ENCODE peak calls at places on chromosomes 1 and 21, in four cellular contexts. X is K562, V is GM12878, Y is HepG2. C is an unnamed sample.
A peak's percentile ranks its signal among the peaks of the same experiment; 100 is the strongest.

GRCh38 chr1:27652505-27652904 is 17.5 kb upstream of the FGR start:
- DNase-seq in Y (no peak), X (no peak), V (no peak), C (no peak)

GRCh38 chr1:64884261-64885040 is 81.9 kb downstream of the JAK1 start:
- DNase-seq in V (no peak), X (peak; percentile 45), Y (no peak), C (no peak)

GRCh38 chr1:114176366-114176765 is 22.7 kb upstream of the SYT6 start:
- DNase-seq in Y (no peak), V (no peak), X (no peak), C (no peak)

GRCh38 chr1:220094016-220094911 is at the start of gene IARS2:
- DNase-seq in Y (peak; percentile 80), X (peak; percentile 98), V (peak; percentile 42), C (peak; percentile 90)

GRCh38 chr1:52916241-52916975 is 5.1 kb downstream of the ECHDC2 start:
- DNase-seq in X (no peak), V (no peak), Y (no peak), C (no peak)

GRCh38 chr1:37634554-37635308 is at the start of gene RSPO1:
- DNase-seq in V (no peak), Y (no peak), X (no peak), C (peak; percentile 34)

GRCh38 chr21:42107177-42107880 is 36.2 kb downstream of the UMODL1 start:
- DNase-seq in Y (no peak), V (no peak), X (peak; percentile 50), C (no peak)

GRCh38 chr1:902802-903201 is 20.9 kb upstream of the SAMD11 start:
- DNase-seq in V (no peak), X (no peak), Y (no peak), C (no peak)

GRCh38 chr1:63317007-63317813 is 5.2 kb upstream of the FOXD3 start:
- DNase-seq in Y (peak; percentile 41), X (peak; percentile 87), V (no peak), C (peak; percentile 96)

GRCh38 chr1:29500651-29501050 is 264.3 kb downstream of the PTPRU start:
- DNase-seq in X (no peak), Y (no peak), V (no peak), C (no peak)

GRCh38 chr1:3261969-3262579 is 192.4 kb upstream of the ARHGEF16 start:
- DNase-seq in Y (no peak), V (no peak), X (no peak), C (no peak)

GRCh38 chr1:77857557-77857956 is 30.9 kb upstream of the NEXN start:
- DNase-seq in Y (no peak), V (no peak), X (no peak), C (no peak)

GRCh38 chr1:28236656-28237331 is 870 bp downstream of the ATP5IF1 start:
- DNase-seq in X (peak; percentile 65), V (no peak), Y (no peak), C (no peak)

GRCh38 chr1:210373878-210374599 is 45.3 kb downstream of the HHAT start:
- DNase-seq in V (peak; percentile 81), Y (peak; percentile 98), X (peak; percentile 85), C (peak; percentile 93)

GRCh38 chr1:119595606-119596005 is 52.5 kb downstream of the ZNF697 start:
- DNase-seq in X (no peak), Y (no peak), V (no peak), C (no peak)

GRCh38 chr1:193042766-193043691 is 16.1 kb downstream of the UCHL5 start:
- DNase-seq in Y (no peak), X (no peak), V (no peak), C (no peak)

GRCh38 chr1:58710190-58710589 is 10.3 kb upstream of the MYSM1 start:
- DNase-seq in Y (no peak), V (no peak), X (no peak), C (no peak)

GRCh38 chr1:62144238-62144831 is 50.3 kb upstream of the L1TD1 start:
- DNase-seq in Y (peak; percentile 39), X (peak; percentile 16), V (no peak), C (peak; percentile 63)

GRCh38 chr1:230091473-230092231 is 24.6 kb downstream of the GALNT2 start:
- DNase-seq in X (no peak), Y (no peak), V (no peak), C (no peak)

GRCh38 chr1:232718928-232719927 is 86.0 kb upstream of the MAP10 start:
- DNase-seq in V (no peak), X (no peak), Y (no peak), C (no peak)

GRCh38 chr1:57485643-57486042 is 61.8 kb upstream of the DAB1 start:
- DNase-seq in X (no peak), Y (no peak), V (no peak), C (no peak)

GRCh38 chr1:20413791-20414140 is 72.2 kb downstream of the CAMK2N1 start:
- DNase-seq in Y (no peak), V (no peak), X (no peak), C (no peak)

GRCh38 chr1:55466343-55466742 is 251.2 kb upstream of the USP24 start:
- DNase-seq in X (no peak), Y (no peak), V (no peak), C (no peak)

GRCh38 chr21:45935628-45936027 is 45.9 kb upstream of the COL6A1 start:
- DNase-seq in X (no peak), Y (no peak), V (no peak), C (no peak)

GRCh38 chr1:81007024-81007423 is 793.7 kb upstream of the ADGRL2 start:
- DNase-seq in Y (no peak), X (no peak), V (no peak), C (no peak)

GRCh38 chr1:90730247-90731022 is 13.3 kb upstream of the BARHL2 start:
- DNase-seq in Y (no peak), X (no peak), V (no peak), C (no peak)
- TF ChIP-seq ATF3 in Y (no peak), X (no peak), V (no peak), C (no peak)

GRCh38 chr21:27026501-27026900 is 59.6 kb upstream of the ADAMTS5 start:
- DNase-seq in V (no peak), Y (no peak), X (no peak), C (no peak)

GRCh38 chr21:27023186-27023585 is 56.3 kb upstream of the ADAMTS5 start:
- DNase-seq in X (no peak), Y (no peak), V (no peak), C (no peak)

GRCh38 chr21:27024971-27025370 is 58.1 kb upstream of the ADAMTS5 start:
- DNase-seq in Y (no peak), X (no peak), V (no peak), C (no peak)

GRCh38 chr21:27021801-27022200 is 54.9 kb upstream of the ADAMTS5 start:
- DNase-seq in X (no peak), V (no peak), Y (no peak), C (no peak)

GRCh38 chr21:27024316-27024715 is 57.4 kb upstream of the ADAMTS5 start:
- DNase-seq in V (no peak), X (no peak), Y (no peak), C (no peak)
- TF ChIP-seq ATF2 in V (no peak), X (no peak), Y (no peak), C (no peak)

DNA sequence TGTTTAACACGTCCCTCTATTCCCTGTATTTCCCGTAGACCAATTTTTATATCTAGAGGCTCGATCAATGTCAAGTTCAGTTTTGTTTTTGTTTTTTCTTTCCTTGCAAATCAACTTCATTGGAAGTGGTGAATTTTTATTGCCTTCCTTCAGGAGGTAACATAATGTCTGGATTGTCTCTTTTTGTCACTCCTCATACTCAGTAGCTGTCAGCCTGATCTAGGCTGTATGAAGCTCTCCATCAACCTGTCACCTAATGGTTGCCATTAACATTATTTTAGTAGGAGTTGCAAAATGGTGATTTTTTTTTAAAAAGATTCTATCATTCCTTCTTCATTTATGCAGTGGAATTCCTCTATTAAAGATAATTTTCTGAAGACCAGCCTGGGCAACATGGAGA is 49.7 kb upstream of the KIF26B start:
- DNase-seq in Y (no peak), X (no peak), V (no peak), C (no peak)
- TF ChIP-seq ETV6 in Y (no peak), X (no peak), V (no peak), C (no peak)

GRCh38 chr1:60149254-60149653 is 75.7 kb upstream of the C1orf87 start:
- DNase-seq in X (no peak), Y (no peak), V (no peak), C (no peak)
- TF ChIP-seq ATF3 in X (no peak), Y (no peak), V (no peak), C (no peak)

DNA sequence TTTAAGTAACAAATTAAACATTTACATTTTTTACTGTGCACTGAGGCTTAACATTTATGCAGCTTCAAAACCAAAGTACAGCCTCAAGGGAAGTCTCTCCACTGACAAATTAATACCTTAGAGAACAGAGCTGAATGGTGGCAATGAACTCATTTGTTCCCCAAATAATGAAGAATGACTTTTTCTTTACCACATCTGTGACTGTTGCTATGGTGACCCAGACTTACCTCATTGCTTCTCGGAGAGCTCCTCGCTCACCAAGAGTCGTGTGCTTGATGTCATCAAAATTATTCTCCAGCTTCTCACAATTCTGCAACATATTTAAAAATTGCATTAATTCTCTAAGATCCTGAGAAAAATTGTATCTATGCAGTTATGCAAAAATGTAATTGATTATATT is 92.9 kb downstream of the DPYD start:
- DNase-seq in X (no peak), Y (no peak), V (no peak), C (no peak)
- TF ChIP-seq ATF2 in X (no peak), Y (no peak), V (no peak), C (no peak)

GRCh38 chr1:41861509-41862410 is 57.0 kb downstream of the HIVEP3 start:
- DNase-seq in V (no peak), X (no peak), Y (no peak), C (no peak)

GRCh38 chr1:41860771-41861170 is 58.0 kb downstream of the HIVEP3 start:
- DNase-seq in Y (no peak), X (no peak), V (no peak), C (no peak)

GRCh38 chr1:41860214-41860613 is 58.5 kb downstream of the HIVEP3 start:
- DNase-seq in Y (no peak), V (no peak), X (no peak), C (no peak)

GRCh38 chr1:41862411-41863221 is 56.1 kb downstream of the HIVEP3 start:
- DNase-seq in X (peak; percentile 40), Y (no peak), V (no peak), C (no peak)

GRCh38 chr1:41859686-41860085 is 59.0 kb downstream of the HIVEP3 start:
- DNase-seq in X (no peak), V (no peak), Y (no peak), C (no peak)
- TF ChIP-seq ETV6 in X (no peak), V (no peak), Y (no peak), C (no peak)

DNA sequence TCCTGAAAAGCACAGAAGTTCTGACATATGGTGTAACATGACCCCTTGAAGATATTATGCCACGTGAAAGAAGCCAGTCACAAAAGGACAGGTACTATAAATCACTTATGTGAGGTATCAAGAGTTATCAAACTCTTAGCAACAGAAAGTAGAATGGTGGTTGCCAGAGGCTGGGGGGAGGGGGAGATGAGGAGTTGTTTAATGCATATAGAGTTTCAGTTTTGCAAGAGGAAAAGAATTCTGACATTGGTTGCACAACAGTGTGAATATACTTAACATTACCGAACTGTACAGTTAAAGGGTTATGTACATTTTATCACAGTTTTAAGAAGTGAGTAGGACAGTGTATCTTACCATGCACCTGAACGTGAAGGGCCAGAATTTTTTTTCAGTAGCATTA is 80.0 kb downstream of the USP25 start:
- DNase-seq in X (no peak), Y (no peak), V (no peak), C (no peak)
- TF ChIP-seq ATF3 in X (no peak), Y (no peak), V (no peak), C (no peak)

C was measured in WTC11.